ENCODE peak calls at places on chromosomes 1 and 21, in nine cellular contexts. E is fibroblast of lung; T is esophagus muscularis mucosa; U is AG04449; I is left lung; D is stomach; H is CD8-positive, alpha-beta T cell; C is IMR-90; J is MM.1S. X is an unnamed sample.

GRCh38 chr1:2446394-2446793 is 29.7 kb upstream of the PLCH2 start:
- DNase-seq in C (no peak), I (no peak), E (no peak), D (no peak), J (no peak), H (no peak), U (no peak), T (no peak), X (no peak)

GRCh38 chr1:2212542-2213491 is 15.3 kb upstream of the SKI start:
- DNase-seq in D (peak; percentile 88), T (peak; percentile 97), U (peak; percentile 82), J (no peak), H (peak; percentile 63), E (peak; percentile 95), I (peak; percentile 95), C (peak; percentile 96), X (no peak)

GRCh38 chr21:19261731-19262367 is 858.3 kb upstream of the TMPRSS15 start:
- DNase-seq in T (no peak), U (no peak), E (no peak), C (no peak), I (no peak), J (no peak), H (no peak), D (no peak), X (no peak)

GRCh38 chr1:109497449-109498160 is 3.7 kb downstream of the CYB561D1 start:
- DNase-seq in I (no peak), E (no peak), H (no peak), J (no peak), T (no peak), U (no peak), D (no peak), C (no peak), X (no peak)

GRCh38 chr1:169106921-169107672 is 607 bp downstream of the ATP1B1 start:
- DNase-seq in D (no peak), T (no peak), E (no peak), U (no peak), H (no peak), I (peak; percentile 82), J (peak; percentile 25), C (peak; percentile 39), X (no peak)

GRCh38 chr1:25959626-25960025 is 38.2 kb downstream of the PAFAH2 start:
- DNase-seq in H (no peak), J (no peak), U (peak; percentile 10), I (no peak), T (no peak), C (peak; percentile 60), D (no peak), E (no peak), X (no peak)

GRCh38 chr1:209645574-209646452 is 6.4 kb downstream of the LAMB3 start:
- DNase-seq in T (no peak), H (no peak), U (no peak), E (no peak), D (no peak), I (no peak), C (no peak), J (no peak), X (no peak)

GRCh38 chr1:154938604-154939399 is 2.3 kb upstream of the PMVK start:
- DNase-seq in D (no peak), I (no peak), T (no peak), E (no peak), U (no peak), H (no peak), J (no peak), C (no peak), X (no peak)

GRCh38 chr21:45549670-45550463 is 7.6 kb upstream of the SLC19A1 start:
- DNase-seq in I (peak; percentile 85), H (no peak), J (no peak), T (no peak), D (no peak), E (no peak), C (no peak), U (no peak), X (no peak)

GRCh38 chr1:13584876-13585598 is 1.4 kb downstream of the PDPN start:
- DNase-seq in U (no peak), H (no peak), J (no peak), E (no peak), C (no peak), I (no peak), D (no peak), T (no peak), X (no peak)
- H3K4me3 ChIP-seq in U (no peak overlapping the region), H (no peak overlapping the region), J (no peak overlapping the region), E (no peak overlapping the region), C (no peak overlapping the region), I (no peak overlapping the region), D (peak overlapping the region; percentile 56), T (peak overlapping the region; percentile 53), X (no peak overlapping the region)

GRCh38 chr1:203086992-203087763 is 1.4 kb upstream of the MYOG start:
- DNase-seq in I (no peak), E (no peak), C (no peak), U (no peak), T (peak; percentile 80), J (no peak), H (no peak), D (peak; percentile 9), X (no peak)

GRCh38 chr1:203083463-203083921 is 2.3 kb downstream of the MYOG start:
- DNase-seq in H (no peak), E (no peak), T (peak; percentile 87), U (no peak), I (no peak), J (no peak), C (no peak), D (peak; percentile 9), X (no peak)

GRCh38 chr1:203085528-203086406 is at the start of gene MYOG:
- DNase-seq in D (peak; percentile 11), C (no peak), U (no peak), J (no peak), T (peak; percentile 89), I (no peak), H (no peak), E (no peak), X (no peak)

GRCh38 chr1:203082571-203083462 is 3.0 kb downstream of the MYOG start:
- DNase-seq in J (peak; percentile 28), U (no peak), T (peak; percentile 85), D (peak; percentile 3), C (no peak), E (no peak), I (no peak), H (no peak), X (no peak)

DNA sequence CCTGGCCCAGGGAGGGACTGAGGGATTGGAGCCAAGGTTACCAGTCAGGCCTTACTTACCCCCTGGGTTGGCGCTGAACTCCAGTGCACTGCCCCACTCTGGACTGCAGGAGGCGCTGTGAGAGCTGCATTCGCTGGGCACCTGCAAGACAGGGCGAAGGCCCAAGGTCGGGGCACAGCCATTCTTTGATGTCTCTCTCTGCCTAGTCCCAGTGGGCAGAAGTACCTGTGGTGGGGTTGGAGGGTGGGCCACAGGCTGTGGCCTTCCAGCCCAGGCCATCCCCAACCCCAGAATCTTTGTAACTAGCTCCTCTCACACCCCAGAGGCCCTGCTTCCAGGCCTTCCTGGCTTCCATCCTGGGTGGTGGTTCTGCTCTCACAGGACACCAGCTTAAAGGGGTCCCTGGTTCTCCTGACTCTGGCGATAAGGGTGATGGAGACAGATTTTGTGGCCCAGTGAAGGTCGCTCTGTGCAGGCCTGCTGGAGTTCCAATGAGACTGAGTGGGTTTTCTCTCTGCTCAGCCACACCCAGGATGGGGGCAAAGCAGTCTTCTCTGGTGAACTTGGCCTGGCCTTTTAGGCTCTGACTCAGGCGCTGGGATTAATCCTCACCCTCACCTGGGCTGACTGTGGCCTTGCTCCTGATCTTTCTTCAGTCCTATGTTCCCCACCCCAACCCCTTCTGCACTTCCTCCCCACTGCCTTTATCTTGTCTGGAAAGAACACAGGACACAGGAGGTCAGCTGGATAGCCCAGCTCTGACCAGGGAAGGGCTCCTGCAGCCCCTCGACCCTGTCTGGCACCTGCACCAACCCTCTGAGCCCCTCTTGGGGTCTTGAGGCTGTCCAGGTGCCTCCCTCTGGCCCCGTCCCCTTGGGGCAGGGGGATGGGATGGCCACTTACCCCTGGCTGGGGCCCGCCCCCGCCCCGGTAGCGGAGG is 954 bp downstream of the MYOG start:
- DNase-seq in C (no peak), H (no peak), I (no peak), J (peak; percentile 23), T (peak; percentile 74), D (peak; percentile 25), U (no peak), E (no peak), X (no peak)
- TF ChIP-seq CTCF in C (peak; percentile 41), H (no peak), I (no peak), J (peak; percentile 64), T (no peak), D (no peak), U (peak; percentile 39), E (peak; percentile 23), X (peak; percentile 48)

DNA sequence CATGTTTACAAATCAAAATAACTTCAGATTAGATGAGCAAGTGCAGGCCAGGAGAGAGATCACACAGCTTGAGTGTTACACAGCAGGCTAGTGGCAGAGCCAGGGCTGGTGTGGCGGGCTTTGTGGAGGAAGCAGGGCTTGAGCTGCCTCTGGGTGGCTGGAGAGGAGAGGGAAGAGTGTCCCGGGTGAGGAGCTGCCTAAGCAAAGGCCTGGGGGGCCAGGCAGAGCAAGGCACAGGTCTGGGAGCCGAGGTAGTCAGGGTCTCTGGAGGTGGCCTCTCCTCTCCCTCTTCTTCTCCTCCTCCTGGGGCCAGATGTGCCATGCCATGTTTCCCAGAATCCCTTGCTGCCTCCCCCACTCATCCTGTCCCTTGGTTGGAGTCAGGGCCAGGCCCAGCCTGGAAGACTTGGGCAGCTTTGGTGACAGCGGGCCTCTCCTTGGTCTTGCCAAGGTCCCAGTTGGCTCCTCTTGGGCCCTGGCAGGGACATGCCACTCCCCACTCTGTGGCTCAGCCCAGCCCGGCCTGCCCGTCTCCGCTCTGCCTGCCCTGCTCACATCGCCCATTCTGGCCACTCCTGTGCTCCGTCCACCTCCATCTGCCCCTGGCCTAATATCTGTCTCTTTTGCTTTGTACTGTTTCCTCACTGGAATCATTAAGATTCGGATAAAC is 70.3 kb downstream of the PTPRU start:
- DNase-seq in I (peak; percentile 73), U (no peak), D (no peak), C (no peak), T (no peak), H (no peak), E (no peak), J (no peak), X (no peak)
- H3K4me3 ChIP-seq in I (no peak overlapping the region), U (no peak overlapping the region), D (no peak overlapping the region), C (no peak overlapping the region), T (no peak overlapping the region), H (no peak overlapping the region), E (no peak overlapping the region), J (no peak overlapping the region), X (no peak overlapping the region)

GRCh38 chr1:58158006-58158405 is 388.5 kb downstream of the OMA1 start:
- DNase-seq in T (no peak), H (no peak), D (no peak), E (no peak), I (no peak), C (no peak), U (no peak), J (no peak), X (no peak)

GRCh38 chr1:58159424-58159810 is 387.1 kb downstream of the OMA1 start:
- DNase-seq in U (no peak), T (no peak), C (no peak), I (no peak), D (no peak), E (no peak), H (no peak), J (no peak), X (no peak)

GRCh38 chr1:58156801-58157200 is 389.7 kb downstream of the OMA1 start:
- DNase-seq in E (no peak), D (no peak), J (no peak), T (no peak), U (no peak), I (no peak), C (no peak), H (no peak), X (no peak)

GRCh38 chr1:58157281-58157680 is 389.2 kb downstream of the OMA1 start:
- DNase-seq in C (no peak), U (no peak), D (no peak), T (no peak), J (no peak), I (no peak), E (no peak), H (no peak), X (no peak)

GRCh38 chr1:58158465-58159423 is 387.8 kb downstream of the OMA1 start:
- DNase-seq in J (no peak), I (no peak), T (no peak), E (no peak), H (no peak), C (no peak), U (no peak), D (no peak), X (no peak)
- TF ChIP-seq CTCF in J (no peak), I (no peak), T (no peak), E (no peak), H (no peak), C (no peak), U (no peak), D (no peak), X (no peak)

X was measured in AG09309.